ENCODE peak calls at places on chromosome 1, in seven cellular contexts. I, B, V, P, Q, F and D are unnamed samples.

GRCh38 chr1:50873458-50874187 is 86.4 kb downstream of the FAF1 start:
- DNase-seq in I (peak; percentile 70), B (peak; percentile 61), V (peak; percentile 77), P (peak; percentile 51), Q (peak; percentile 14), F (peak; percentile 15), D (no peak)

GRCh38 chr1:20401405-20402010 is 84.5 kb downstream of the CAMK2N1 start:
- DNase-seq in I (no peak), B (no peak), V (no peak), P (no peak), Q (no peak), F (no peak), D (no peak)

GRCh38 chr1:232249834-232250233 is 380.1 kb downstream of the SIPA1L2 start:
- DNase-seq in I (no peak), B (no peak), V (no peak), P (no peak), Q (no peak), F (no peak), D (no peak)

GRCh38 chr1:166164995-166165660 is 1.7 kb downstream of the FAM78B start:
- DNase-seq in I (peak; percentile 48), B (peak; percentile 68), V (peak; percentile 61), P (peak; percentile 62), Q (peak; percentile 15), F (peak; percentile 54), D (no peak)

GRCh38 chr1:89757532-89757931 is 63.3 kb upstream of the LRRC8D start:
- DNase-seq in I (peak; percentile 9), B (no peak), V (no peak), P (no peak), Q (no peak), F (peak; percentile 39), D (no peak)

GRCh38 chr1:201737350-201738060 is 91.5 kb upstream of the IPO9 start:
- DNase-seq in I (peak; percentile 79), B (peak; percentile 90), V (peak; percentile 97), P (no peak), Q (no peak), F (peak; percentile 68), D (no peak)

GRCh38 chr1:225823811-225824261 is 13.9 kb downstream of the EPHX1 start:
- DNase-seq in I (no peak), B (no peak), V (no peak), P (peak; percentile 78), Q (no peak), F (no peak), D (no peak)

GRCh38 chr1:43367026-43367903 is 546 bp downstream of the ELOVL1 start:
- DNase-seq in I (no peak), B (peak; percentile 40), V (no peak), P (peak; percentile 90), Q (no peak), F (peak; percentile 32), D (no peak)

GRCh38 chr1:1230656-1231399 is 973 bp downstream of the SDF4 start:
- DNase-seq in I (peak; percentile 86), B (peak; percentile 56), V (peak; percentile 63), P (peak; percentile 58), Q (no peak), F (no peak), D (peak; percentile 49)

GRCh38 chr1:113536182-113536780 is 146.0 kb downstream of the MAGI3 start:
- DNase-seq in I (peak; percentile 67), B (peak; percentile 54), V (peak; percentile 62), P (no peak), Q (no peak), F (no peak), D (no peak)

GRCh38 chr1:13732971-13733667 is 33.1 kb downstream of the PRDM2 start:
- DNase-seq in I (no peak), B (no peak), V (no peak), P (no peak), Q (no peak), F (no peak), D (no peak)

GRCh38 chr1:204213668-204214662 is at the start of gene GOLT1A:
- DNase-seq in I (peak; percentile 84), B (peak; percentile 72), V (peak; percentile 52), P (peak; percentile 64), Q (peak; percentile 33), F (peak; percentile 58), D (peak; percentile 76)

GRCh38 chr1:72670902-72671301 is 388.6 kb upstream of the NEGR1 start:
- DNase-seq in I (no peak), B (no peak), V (no peak), P (no peak), Q (no peak), F (no peak), D (no peak)

GRCh38 chr1:3368711-3369436 is 85.6 kb upstream of the ARHGEF16 start:
- DNase-seq in I (peak; percentile 64), B (peak; percentile 45), V (peak; percentile 51), P (no peak), Q (no peak), F (no peak), D (no peak)

GRCh38 chr1:41536296-41536695 is 51.8 kb upstream of the EDN2 start:
- DNase-seq in I (no peak), B (no peak), V (no peak), P (no peak), Q (no peak), F (no peak), D (no peak)

GRCh38 chr1:159141584-159142518 is 29.6 kb upstream of the CADM3 start:
- DNase-seq in I (peak; percentile 76), B (peak; percentile 68), V (peak; percentile 68), P (no peak), Q (no peak), F (no peak), D (peak; percentile 14)

DNA sequence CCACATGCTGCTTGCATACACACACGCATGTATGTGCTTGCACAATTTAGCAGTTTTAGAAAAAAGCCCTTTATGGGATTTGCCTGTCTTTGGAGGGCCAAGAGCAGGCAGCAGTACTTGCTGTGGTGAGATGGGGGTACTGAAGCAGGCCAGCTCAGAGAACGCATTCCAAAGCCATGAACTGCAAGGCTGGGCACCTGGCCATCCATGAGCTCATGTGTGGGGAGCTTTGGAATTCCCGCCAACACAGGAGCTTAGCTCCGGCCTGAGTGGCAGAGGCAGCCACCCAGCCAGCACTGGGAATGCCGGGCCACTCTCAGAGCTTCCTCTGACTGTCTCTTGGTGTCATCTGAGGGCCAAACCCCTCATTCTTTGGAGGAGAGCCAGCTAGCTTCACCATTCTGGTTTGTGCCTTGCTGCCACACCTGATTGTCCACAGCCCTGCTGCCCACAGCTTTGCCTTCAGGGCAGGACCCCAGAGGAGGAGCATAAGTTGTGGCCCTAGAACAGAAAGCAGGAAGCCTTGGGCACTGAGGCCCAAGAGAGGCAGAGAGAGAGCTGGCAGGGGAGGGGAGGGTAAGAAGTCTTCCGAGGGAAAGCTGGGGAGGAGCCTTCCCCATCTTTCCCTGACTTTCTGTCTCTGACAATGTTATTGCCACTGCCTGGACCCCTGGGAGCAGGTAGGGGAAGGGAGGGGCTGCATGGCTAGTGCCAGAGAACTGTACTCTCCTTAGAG is 92.1 kb upstream of the POU3F1 start:
- DNase-seq in I (peak; percentile 95), B (peak; percentile 97), V (peak; percentile 97), P (no peak), Q (peak; percentile 37), F (peak; percentile 80), D (peak; percentile 94)
- TF ChIP-seq CTCF in I (peak; percentile 32), B (peak; percentile 32), V (peak; percentile 33), P (no peak), Q (peak; percentile 32), F (no peak), D (peak; percentile 37)

GRCh38 chr1:205441716-205442050 is 14.2 kb downstream of the BLACAT1 start:
- DNase-seq in I (no peak), B (no peak), V (no peak), P (no peak), Q (no peak), F (no peak), D (no peak)
- H3K4me3 ChIP-seq in I (no peak overlapping the region), B (no peak overlapping the region), V (no peak overlapping the region), P (no peak overlapping the region), Q (no peak overlapping the region), F (no peak overlapping the region), D (no peak overlapping the region)

DNA sequence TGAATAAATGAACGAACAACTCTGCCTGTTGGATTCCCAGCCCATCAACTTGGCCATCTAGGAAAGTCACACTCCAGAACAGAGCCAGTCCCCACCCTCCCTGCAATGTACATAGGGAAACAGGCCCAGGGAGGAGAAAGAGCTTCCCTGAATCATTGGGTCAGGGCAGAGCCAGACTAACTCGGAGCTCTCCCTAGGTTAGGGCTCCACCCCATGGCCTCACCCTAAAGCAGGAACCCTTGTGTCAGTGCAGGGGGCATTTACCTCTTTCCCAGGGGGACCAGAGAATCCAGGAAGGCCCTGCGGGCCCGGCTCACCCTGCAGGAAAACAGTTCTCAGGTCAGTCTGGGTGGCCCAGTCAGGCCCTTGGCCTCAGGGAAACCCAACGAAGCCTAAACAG is 11.6 kb downstream of the COL9A2 start:
- DNase-seq in I (peak; percentile 25), B (no peak), V (no peak), P (no peak), Q (no peak), F (no peak), D (no peak)
- TF ChIP-seq CTCF in I (peak; percentile 19), B (no peak), V (no peak), P (peak; percentile 76), Q (no peak), F (peak; percentile 21), D (peak; percentile 20)

DNA sequence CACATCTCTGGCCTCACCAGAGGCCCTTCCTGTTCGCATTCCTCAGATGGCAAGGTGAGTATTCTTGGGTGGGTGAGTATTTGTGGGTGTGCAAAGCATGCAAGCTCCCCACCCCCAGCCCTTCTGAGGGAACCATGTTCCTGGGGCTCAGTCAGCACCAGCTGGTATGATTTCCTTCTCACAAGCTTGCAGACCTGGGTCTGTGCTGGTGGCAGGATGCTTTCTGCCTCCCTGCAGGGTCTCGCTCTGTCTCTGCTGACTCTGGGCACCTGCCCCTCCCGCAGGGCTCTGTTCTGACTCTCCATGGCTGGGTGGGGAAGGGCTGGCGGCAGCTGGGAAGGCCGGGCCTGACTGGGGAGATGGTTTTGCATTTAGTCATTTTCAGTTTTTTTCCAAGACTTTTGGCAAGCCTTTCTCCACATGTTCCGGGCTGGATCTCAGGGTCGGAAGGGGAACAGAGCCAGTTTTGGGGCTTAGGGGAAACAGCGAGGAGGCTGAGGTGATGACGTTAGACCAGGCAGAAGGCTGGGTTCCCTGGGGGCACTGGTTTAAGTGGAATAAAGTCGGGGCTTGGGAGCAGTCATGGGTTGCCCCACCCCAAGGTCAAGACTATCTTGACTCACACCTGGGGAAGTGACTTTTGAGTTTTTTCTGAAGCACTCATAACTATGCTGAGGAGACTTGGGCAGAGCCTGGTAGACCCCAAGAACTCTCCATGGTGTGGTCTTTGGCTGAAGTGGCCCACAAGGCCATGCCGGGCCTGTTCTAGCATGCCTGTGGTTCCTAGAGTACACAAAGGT is 6.2 kb downstream of the RASSF5 start:
- DNase-seq in I (peak; percentile 97), B (peak; percentile 84), V (peak; percentile 86), P (no peak), Q (peak; percentile 72), F (peak; percentile 64), D (peak; percentile 28)
- H3K4me3 ChIP-seq in I (no peak overlapping the region), B (no peak overlapping the region), V (no peak overlapping the region), P (no peak overlapping the region), Q (no peak overlapping the region), F (no peak overlapping the region), D (no peak overlapping the region)

GRCh38 chr1:68346192-68346808 is 103.5 kb downstream of the RPE65 start:
- DNase-seq in I (peak; percentile 63), B (no peak), V (peak; percentile 65), P (no peak), Q (no peak), F (no peak), D (no peak)
- TF ChIP-seq CTCF in I (peak; percentile 52), B (peak; percentile 46), V (peak; percentile 42), P (peak; percentile 38), Q (peak; percentile 46), F (peak; percentile 68), D (peak; percentile 30)